ENCODE peak calls at places on chromosomes 1 and 21, in four cellular contexts. X is CD4-positive, alpha-beta memory T cell; I is CD8-positive, alpha-beta T cell; Y is adrenal gland. V is an unnamed sample.

GRCh38 chr1:228887101-228887500 is 151.8 kb downstream of the RHOU start:
- DNase-seq in Y (no peak), I (no peak), X (no peak), V (no peak)

GRCh38 chr1:212712451-212713303 is 13.0 kb upstream of the BATF3 start:
- DNase-seq in Y (no peak), I (no peak), X (no peak), V (peak; percentile 25)

GRCh38 chr1:69315823-69316222 is 251.9 kb upstream of the LRRC7 start:
- DNase-seq in X (no peak), Y (no peak), I (no peak), V (no peak)

GRCh38 chr1:240492832-240493440 is 119.0 kb downstream of the GREM2 start:
- DNase-seq in I (no peak), Y (peak; percentile 65), X (peak; percentile 36), V (no peak)

GRCh38 chr1:205983925-205984725 is 19.1 kb downstream of the RAB7B start:
- DNase-seq in Y (peak; percentile 91), I (no peak), X (no peak), V (peak; percentile 69)

GRCh38 chr1:157551694-157552693 is at the start of gene FCRL5:
- DNase-seq in Y (no peak), I (no peak), X (no peak), V (no peak)

GRCh38 chr1:94698341-94698740 is 121.8 kb upstream of the SLC44A3 start:
- DNase-seq in Y (no peak), I (no peak), X (no peak), V (no peak)

GRCh38 chr1:166189126-166189525 is 22.3 kb upstream of the FAM78B start:
- DNase-seq in X (no peak), Y (no peak), I (no peak), V (no peak)

GRCh38 chr1:1391225-1391624 is 7.9 kb downstream of the CCNL2 start:
- DNase-seq in Y (no peak), I (no peak), X (no peak), V (no peak)

GRCh38 chr1:19445417-19446342 is 39.7 kb downstream of the CAPZB start:
- DNase-seq in Y (no peak), X (no peak), I (no peak), V (no peak)

GRCh38 chr21:39020751-39021474 is 162.3 kb downstream of the PSMG1 start:
- DNase-seq in Y (peak; percentile 52), I (no peak), X (no peak), V (no peak)

GRCh38 chr1:18182518-18183160 is 75.0 kb downstream of the IGSF21 start:
- DNase-seq in Y (peak; percentile 71), X (no peak), I (no peak), V (no peak)

GRCh38 chr1:35691571-35692220 is 27.0 kb downstream of the C1orf216 start:
- DNase-seq in I (no peak), Y (no peak), X (no peak), V (no peak)

GRCh38 chr1:16119926-16120325 is 35.9 kb downstream of the EPHA2 start:
- DNase-seq in Y (no peak), I (no peak), X (no peak), V (no peak)

GRCh38 chr1:47688161-47688560 is 250.3 kb downstream of the FOXD2 start:
- DNase-seq in Y (no peak), X (no peak), I (no peak), V (no peak)

GRCh38 chr1:24204116-24204515 is 17.0 kb upstream of the IFNLR1 start:
- DNase-seq in I (no peak), X (no peak), Y (no peak), V (no peak)

GRCh38 chr1:234770031-234770795 is 160.2 kb upstream of the IRF2BP2 start:
- DNase-seq in Y (peak; percentile 15), I (no peak), X (no peak), V (no peak)

GRCh38 chr1:20211511-20211931 is 25.2 kb upstream of the PLA2G2C start:
- DNase-seq in X (no peak), Y (peak; percentile 81), I (no peak), V (no peak)

GRCh38 chr1:2290595-2291510 is 62.7 kb downstream of the SKI start:
- DNase-seq in I (peak; percentile 77), X (peak; percentile 82), Y (peak; percentile 77), V (no peak)

GRCh38 chr1:216181590-216181989 is 241.7 kb downstream of the USH2A start:
- DNase-seq in Y (no peak), X (no peak), I (no peak), V (no peak)

GRCh38 chr1:29647581-29647980 is 411.3 kb downstream of the PTPRU start:
- DNase-seq in I (no peak), X (no peak), Y (no peak), V (no peak)

GRCh38 chr1:182111496-182111895 is 50.0 kb upstream of the ZNF648 start:
- DNase-seq in Y (no peak), I (no peak), X (no peak), V (no peak)

GRCh38 chr21:42851812-42852665 is 27.3 kb downstream of the WDR4 start:
- DNase-seq in I (no peak), Y (no peak), X (no peak), V (no peak)

GRCh38 chr21:34700605-34701004 is 31.8 kb downstream of the CLIC6 start:
- DNase-seq in X (no peak), I (no peak), Y (no peak), V (no peak)
- H3K4me1 ChIP-seq in X (no peaks in the 10 kb centered on the region), I (no peaks in the 10 kb centered on the region), Y (no peaks in the 10 kb centered on the region), V (no peaks in the 10 kb centered on the region)

GRCh38 chr1:78044796-78045599 is 768 bp upstream of the GIPC2 start:
- DNase-seq in I (no peak), Y (no peak), X (no peak), V (no peak)
- H3K4me3 ChIP-seq in I (no peak overlapping the region), Y (peak overlapping the region; percentile 76), X (no peak overlapping the region), V (no peak overlapping the region)

GRCh38 chr1:201311356-201312011 is 28.2 kb downstream of the PKP1 start:
- DNase-seq in I (no peak), Y (no peak), X (peak; percentile 8), V (no peak)

GRCh38 chr1:201310986-201311355 is 27.7 kb downstream of the PKP1 start:
- DNase-seq in Y (no peak), X (no peak), I (no peak), V (no peak)

GRCh38 chr1:201307760-201308499 is 24.6 kb downstream of the PKP1 start:
- DNase-seq in X (no peak), I (no peak), Y (no peak), V (no peak)

GRCh38 chr1:201310251-201310985 is 27.1 kb downstream of the PKP1 start:
- DNase-seq in I (no peak), Y (no peak), X (no peak), V (no peak)

GRCh38 chr1:201309420-201309819 is 26.1 kb downstream of the PKP1 start:
- DNase-seq in X (no peak), I (no peak), Y (peak; percentile 78), V (peak; percentile 80)
- H3K4me1 ChIP-seq in X (no peaks in the 10 kb centered on the region), I (no peaks in the 10 kb centered on the region), Y (no peaks in the 10 kb centered on the region), V (peaks cover 3% of the 10 kb centered on the region)

GRCh38 chr1:32900956-32901822 is at the start of gene TMEM54:
- DNase-seq in X (no peak), I (no peak), Y (no peak), V (peak; percentile 19)
- H3K4me3 ChIP-seq in X (no peak within 1 kb of the TSS), I (peak within 1 kb of the TSS; percentile 39), Y (peak within 1 kb of the TSS; percentile 90), V (peak within 1 kb of the TSS; percentile 45)

GRCh38 chr21:15059397-15059796 is 5.4 kb downstream of the NRIP1 start:
- DNase-seq in I (no peak), X (no peak), Y (no peak), V (no peak)
- H3K4me1 ChIP-seq in I (peaks cover 57% of the 10 kb centered on the region), X (peaks cover 59% of the 10 kb centered on the region), Y (peaks cover 33% of the 10 kb centered on the region), V (peaks cover 3% of the 10 kb centered on the region)

GRCh38 chr1:44777969-44778635 is 2.8 kb downstream of the RPS8 start:
- DNase-seq in I (no peak), X (no peak), Y (no peak), V (no peak)
- H3K4me3 ChIP-seq in I (no peak overlapping the region), X (no peak overlapping the region), Y (peak overlapping the region; percentile 84), V (peak overlapping the region; percentile 74)

GRCh38 chr1:41803656-41804055 is 115.1 kb downstream of the HIVEP3 start:
- DNase-seq in I (no peak), Y (no peak), X (no peak), V (no peak)

GRCh38 chr1:41802532-41803501 is 115.9 kb downstream of the HIVEP3 start:
- DNase-seq in Y (peak; percentile 68), I (peak; percentile 43), X (peak; percentile 59), V (no peak)

GRCh38 chr1:41805771-41806471 is 112.8 kb downstream of the HIVEP3 start:
- DNase-seq in X (no peak), I (peak; percentile 49), Y (no peak), V (no peak)

GRCh38 chr1:41806472-41807155 is 112.1 kb downstream of the HIVEP3 start:
- DNase-seq in X (no peak), I (peak; percentile 50), Y (no peak), V (no peak)

DNA sequence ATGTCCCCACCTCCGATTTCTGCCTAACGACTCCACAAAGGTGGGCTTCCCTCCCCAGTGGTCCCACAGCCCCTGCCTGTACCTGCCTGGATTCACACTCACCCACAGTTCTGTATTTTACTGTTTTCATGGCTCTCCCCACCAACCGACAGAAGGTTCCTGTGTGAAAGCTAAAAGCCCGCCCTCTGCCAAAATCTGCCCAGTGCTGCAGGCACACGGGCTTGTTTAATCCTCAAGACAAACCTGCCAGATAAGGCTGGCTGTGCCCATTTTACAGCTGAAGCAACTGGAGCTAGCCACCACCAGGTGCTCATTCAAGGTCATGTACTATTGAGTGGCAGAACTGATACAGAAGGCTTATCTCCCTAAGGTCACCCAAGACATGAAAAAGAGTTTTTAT is 114.5 kb downstream of the HIVEP3 start:
- DNase-seq in I (peak; percentile 43), X (peak; percentile 28), Y (no peak), V (no peak)
- H3K4me1 ChIP-seq in I (peaks cover 86% of the 10 kb centered on the region), X (peaks cover 87% of the 10 kb centered on the region), Y (no peaks in the 10 kb centered on the region), V (no peaks in the 10 kb centered on the region)

GRCh38 chr1:7070389-7071029 is 285.3 kb downstream of the CAMTA1 start:
- DNase-seq in X (peak; percentile 39), I (peak; percentile 59), Y (peak; percentile 79), V (peak; percentile 59)
- H3K4me3 ChIP-seq in X (no peak overlapping the region), I (no peak overlapping the region), Y (peak overlapping the region; percentile 16), V (no peak overlapping the region)